ENCODE peak calls at places on chromosome 13, in seven cellular contexts. One of them, this sample, is unnamed.

GRCh38 chr13:36076211-36076610 is 55.0 kb downstream of the DCLK1 start:
- DNase-seq in GM13976: no peak
- DNase-seq in A172: no peak
- DNase-seq in kidney epithelial cell: no peak
- DNase-seq in skeletal muscle cell: no peak
- DNase-seq in NAMALWA: no peak
- DNase-seq in GM04503: no peak
- DNase-seq in this sample: no peak

GRCh38 chr13:100512422-100512821 is 76.2 kb downstream of the GGACT start:
- DNase-seq in NAMALWA: no peak
- DNase-seq in kidney epithelial cell: peak
- DNase-seq in skeletal muscle cell: no peak
- DNase-seq in GM13976: no peak
- DNase-seq in A172: peak
- DNase-seq in GM04503: no peak
- DNase-seq in this sample: no peak

GRCh38 chr13:113747291-113747833 is 11.7 kb upstream of the TMEM255B start:
- DNase-seq in kidney epithelial cell: no peak
- DNase-seq in GM13976: no peak
- DNase-seq in A172: no peak
- DNase-seq in skeletal muscle cell: no peak
- DNase-seq in NAMALWA: no peak
- DNase-seq in GM04503: no peak
- DNase-seq in this sample: no peak

GRCh38 chr13:110812111-110812868 is 98.8 kb downstream of the ING1 start:
- DNase-seq in NAMALWA: no peak
- DNase-seq in kidney epithelial cell: no peak
- DNase-seq in skeletal muscle cell: no peak
- DNase-seq in GM13976: no peak
- DNase-seq in A172: no peak
- DNase-seq in GM04503: no peak
- DNase-seq in this sample: no peak

GRCh38 chr13:94435604-94436226 is 43.8 kb downstream of the DCT start:
- DNase-seq in NAMALWA: peak
- DNase-seq in GM04503: peak
- DNase-seq in skeletal muscle cell: peak
- DNase-seq in A172: peak
- DNase-seq in kidney epithelial cell: peak
- DNase-seq in GM13976: peak
- DNase-seq in this sample: no peak

GRCh38 chr13:112764864-112765561 is 75.2 kb downstream of the ATP11A start:
- DNase-seq in GM04503: no peak
- DNase-seq in GM13976: no peak
- DNase-seq in skeletal muscle cell: no peak
- DNase-seq in kidney epithelial cell: no peak
- DNase-seq in NAMALWA: no peak
- DNase-seq in A172: no peak
- DNase-seq in this sample: no peak

GRCh38 chr13:46831588-46832194 is 34.7 kb upstream of the ESD start:
- DNase-seq in NAMALWA: peak
- DNase-seq in A172: peak
- DNase-seq in GM13976: peak
- DNase-seq in GM04503: no peak
- DNase-seq in kidney epithelial cell: peak
- DNase-seq in skeletal muscle cell: peak
- DNase-seq in this sample: peak

GRCh38 chr13:96089749-96090239 is at the start of gene HS6ST3:
- DNase-seq in kidney epithelial cell: no peak
- DNase-seq in NAMALWA: no peak
- DNase-seq in A172: peak
- DNase-seq in skeletal muscle cell: no peak
- DNase-seq in GM13976: peak
- DNase-seq in GM04503: no peak
- DNase-seq in this sample: no peak

GRCh38 chr13:113325779-113326178 is 28.7 kb downstream of the LAMP1 start:
- DNase-seq in skeletal muscle cell: no peak
- DNase-seq in GM04503: no peak
- DNase-seq in NAMALWA: no peak
- DNase-seq in kidney epithelial cell: no peak
- DNase-seq in GM13976: no peak
- DNase-seq in A172: no peak
- DNase-seq in this sample: no peak

GRCh38 chr13:33251131-33251629 is 34.4 kb downstream of the STARD13 start:
- DNase-seq in NAMALWA: peak
- DNase-seq in skeletal muscle cell: peak
- DNase-seq in GM04503: peak
- DNase-seq in A172: peak
- DNase-seq in GM13976: peak
- DNase-seq in kidney epithelial cell: peak
- DNase-seq in this sample: no peak